ENCODE peak calls at places on chromosome 20, in six cellular contexts. One of them, this sample, is unnamed.

GRCh38 chr20:11063459-11063858 is 389.7 kb upstream of the JAG1 start:
- DNase-seq in WTC11: no peak
- DNase-seq in left ventricle myocardium inferior: no peak
- DNase-seq in mucosa of descending colon: no peak
- DNase-seq in HFFc6: no peak
- DNase-seq in smooth muscle cell of the brain vasculature: no peak
- DNase-seq in this sample: no peak

GRCh38 chr20:44728835-44729342 is 13.7 kb downstream of the CCN5 start:
- DNase-seq in WTC11: peak; percentile 55
- DNase-seq in left ventricle myocardium inferior: peak; percentile 64
- DNase-seq in mucosa of descending colon: no peak
- DNase-seq in HFFc6: peak; percentile 85
- DNase-seq in smooth muscle cell of the brain vasculature: no peak
- DNase-seq in this sample: peak; percentile 71

GRCh38 chr20:15928946-15929345 is 644.3 kb downstream of the KIF16B start:
- DNase-seq in WTC11: no peak
- DNase-seq in left ventricle myocardium inferior: no peak
- DNase-seq in mucosa of descending colon: no peak
- DNase-seq in HFFc6: no peak
- DNase-seq in smooth muscle cell of the brain vasculature: no peak
- DNase-seq in this sample: no peak

GRCh38 chr20:59891581-59891980 is 41.9 kb downstream of the SYCP2 start:
- DNase-seq in WTC11: no peak
- DNase-seq in left ventricle myocardium inferior: no peak
- DNase-seq in mucosa of descending colon: no peak
- DNase-seq in HFFc6: no peak
- DNase-seq in smooth muscle cell of the brain vasculature: no peak
- DNase-seq in this sample: no peak

GRCh38 chr20:35663813-35664543 is 722 bp downstream of the CPNE1 start:
- DNase-seq in WTC11: peak; percentile 45
- DNase-seq in left ventricle myocardium inferior: no peak
- DNase-seq in mucosa of descending colon: peak; percentile 64
- DNase-seq in HFFc6: no peak
- DNase-seq in smooth muscle cell of the brain vasculature: no peak
- DNase-seq in this sample: no peak

GRCh38 chr20:50784464-50784863 is 10.4 kb upstream of the BCAS4 start:
- DNase-seq in WTC11: no peak
- DNase-seq in left ventricle myocardium inferior: no peak
- DNase-seq in mucosa of descending colon: no peak
- DNase-seq in HFFc6: no peak
- DNase-seq in smooth muscle cell of the brain vasculature: no peak
- DNase-seq in this sample: no peak

GRCh38 chr20:62704341-62704948 is 4.2 kb upstream of the NTSR1 start:
- DNase-seq in WTC11: no peak
- DNase-seq in left ventricle myocardium inferior: peak; percentile 87
- DNase-seq in mucosa of descending colon: peak; percentile 61
- DNase-seq in HFFc6: peak; percentile 90
- DNase-seq in smooth muscle cell of the brain vasculature: peak; percentile 76
- DNase-seq in this sample: peak; percentile 92

GRCh38 chr20:2658414-2659354 is 5.3 kb downstream of the IDH3B start:
- DNase-seq in WTC11: no peak
- DNase-seq in left ventricle myocardium inferior: no peak
- DNase-seq in mucosa of descending colon: no peak
- DNase-seq in HFFc6: no peak
- DNase-seq in smooth muscle cell of the brain vasculature: no peak
- DNase-seq in this sample: no peak

GRCh38 chr20:24095753-24096152 is 107.2 kb upstream of the GGTLC1 start:
- DNase-seq in WTC11: no peak
- DNase-seq in left ventricle myocardium inferior: no peak
- DNase-seq in mucosa of descending colon: no peak
- DNase-seq in HFFc6: no peak
- DNase-seq in smooth muscle cell of the brain vasculature: no peak
- DNase-seq in this sample: no peak

GRCh38 chr20:58227391-58228102 is 906 bp downstream of the ANKRD60 start:
- DNase-seq in WTC11: no peak
- DNase-seq in left ventricle myocardium inferior: no peak
- DNase-seq in mucosa of descending colon: no peak
- DNase-seq in HFFc6: no peak
- DNase-seq in smooth muscle cell of the brain vasculature: no peak
- DNase-seq in this sample: no peak

GRCh38 chr20:47365023-47365764 is 8.7 kb upstream of the ZMYND8 start:
- DNase-seq in WTC11: no peak
- DNase-seq in left ventricle myocardium inferior: no peak
- DNase-seq in mucosa of descending colon: no peak
- DNase-seq in HFFc6: no peak
- DNase-seq in smooth muscle cell of the brain vasculature: no peak
- DNase-seq in this sample: no peak

GRCh38 chr20:5657190-5657872 is 92.9 kb upstream of the SHLD1 start:
- DNase-seq in WTC11: no peak
- DNase-seq in left ventricle myocardium inferior: peak; percentile 20
- DNase-seq in mucosa of descending colon: no peak
- DNase-seq in HFFc6: peak; percentile 97
- DNase-seq in smooth muscle cell of the brain vasculature: no peak
- DNase-seq in this sample: peak; percentile 46

GRCh38 chr20:32672982-32673727 is 586 bp downstream of the C20orf203 start:
- DNase-seq in WTC11: peak; percentile 38
- DNase-seq in left ventricle myocardium inferior: no peak
- DNase-seq in mucosa of descending colon: peak; percentile 49
- DNase-seq in HFFc6: no peak
- DNase-seq in smooth muscle cell of the brain vasculature: no peak
- DNase-seq in this sample: no peak

GRCh38 chr20:17873410-17874270 is 95.0 kb downstream of the SNX5 start:
- DNase-seq in WTC11: no peak
- DNase-seq in left ventricle myocardium inferior: peak; percentile 86
- DNase-seq in mucosa of descending colon: peak; percentile 92
- DNase-seq in HFFc6: peak; percentile 92
- DNase-seq in smooth muscle cell of the brain vasculature: peak; percentile 88
- DNase-seq in this sample: peak; percentile 86

GRCh38 chr20:45867811-45868176 is 10.4 kb downstream of the ZSWIM3 start:
- DNase-seq in WTC11: no peak
- DNase-seq in left ventricle myocardium inferior: no peak
- DNase-seq in mucosa of descending colon: no peak
- DNase-seq in HFFc6: peak; percentile 87
- DNase-seq in smooth muscle cell of the brain vasculature: no peak
- DNase-seq in this sample: no peak

GRCh38 chr20:48015943-48016723 is 230.9 kb upstream of the SULF2 start:
- DNase-seq in WTC11: no peak
- DNase-seq in left ventricle myocardium inferior: no peak
- DNase-seq in mucosa of descending colon: no peak
- DNase-seq in HFFc6: no peak
- DNase-seq in smooth muscle cell of the brain vasculature: no peak
- DNase-seq in this sample: no peak

GRCh38 chr20:57786304-57786942 is 76.6 kb upstream of the PMEPA1 start:
- DNase-seq in WTC11: no peak
- DNase-seq in left ventricle myocardium inferior: no peak
- DNase-seq in mucosa of descending colon: no peak
- DNase-seq in HFFc6: no peak
- DNase-seq in smooth muscle cell of the brain vasculature: no peak
- DNase-seq in this sample: no peak

GRCh38 chr20:34185766-34186620 is 55.2 kb upstream of the ASIP start:
- DNase-seq in WTC11: no peak
- DNase-seq in left ventricle myocardium inferior: no peak
- DNase-seq in mucosa of descending colon: no peak
- DNase-seq in HFFc6: peak; percentile 16
- DNase-seq in smooth muscle cell of the brain vasculature: no peak
- DNase-seq in this sample: no peak

GRCh38 chr20:62953167-62953838 is 794 bp downstream of the SLC17A9 start:
- DNase-seq in WTC11: no peak
- DNase-seq in left ventricle myocardium inferior: no peak
- DNase-seq in mucosa of descending colon: peak; percentile 50
- DNase-seq in HFFc6: no peak
- DNase-seq in smooth muscle cell of the brain vasculature: no peak
- DNase-seq in this sample: no peak

GRCh38 chr20:17519606-17520285 is 11.4 kb downstream of the BFSP1 start:
- DNase-seq in WTC11: no peak
- DNase-seq in left ventricle myocardium inferior: no peak
- DNase-seq in mucosa of descending colon: no peak
- DNase-seq in HFFc6: no peak
- DNase-seq in smooth muscle cell of the brain vasculature: no peak
- DNase-seq in this sample: no peak

GRCh38 chr20:35307666-35308653 is 15.7 kb upstream of the FAM83C start:
- DNase-seq in WTC11: no peak
- DNase-seq in left ventricle myocardium inferior: peak; percentile 77
- DNase-seq in mucosa of descending colon: no peak
- DNase-seq in HFFc6: peak; percentile 75
- DNase-seq in smooth muscle cell of the brain vasculature: no peak
- DNase-seq in this sample: peak; percentile 78

GRCh38 chr20:64116541-64117423 is 9.4 kb upstream of the NPBWR2 start:
- DNase-seq in WTC11: no peak
- DNase-seq in left ventricle myocardium inferior: no peak
- DNase-seq in mucosa of descending colon: no peak
- DNase-seq in HFFc6: no peak
- DNase-seq in smooth muscle cell of the brain vasculature: no peak
- DNase-seq in this sample: no peak

GRCh38 chr20:50163570-50164317 is 10.2 kb upstream of the PEDS1 start:
- DNase-seq in WTC11: no peak
- DNase-seq in left ventricle myocardium inferior: peak; percentile 59
- DNase-seq in mucosa of descending colon: no peak
- DNase-seq in HFFc6: no peak
- DNase-seq in smooth muscle cell of the brain vasculature: no peak
- DNase-seq in this sample: peak; percentile 41

GRCh38 chr20:48681201-48681881 is 146.5 kb downstream of the PREX1 start:
- DNase-seq in WTC11: no peak
- DNase-seq in left ventricle myocardium inferior: no peak
- DNase-seq in mucosa of descending colon: no peak
- DNase-seq in HFFc6: no peak
- DNase-seq in smooth muscle cell of the brain vasculature: no peak
- DNase-seq in this sample: no peak

GRCh38 chr20:47973519-47974233 is 188.4 kb upstream of the SULF2 start:
- DNase-seq in WTC11: peak; percentile 53
- DNase-seq in left ventricle myocardium inferior: peak; percentile 52
- DNase-seq in mucosa of descending colon: no peak
- DNase-seq in HFFc6: no peak
- DNase-seq in smooth muscle cell of the brain vasculature: no peak
- DNase-seq in this sample: peak; percentile 70

GRCh38 chr20:51026317-51026716 is 3.4 kb upstream of the KCNG1 start:
- DNase-seq in WTC11: no peak
- DNase-seq in left ventricle myocardium inferior: no peak
- DNase-seq in mucosa of descending colon: no peak
- DNase-seq in HFFc6: no peak
- DNase-seq in smooth muscle cell of the brain vasculature: no peak
- DNase-seq in this sample: no peak

GRCh38 chr20:53371216-53371615 is 222.4 kb downstream of the ZNF217 start:
- DNase-seq in WTC11: no peak
- DNase-seq in left ventricle myocardium inferior: no peak
- DNase-seq in mucosa of descending colon: no peak
- DNase-seq in HFFc6: no peak
- DNase-seq in smooth muscle cell of the brain vasculature: no peak
- DNase-seq in this sample: no peak

GRCh38 chr20:21513181-21513663 is 642 bp downstream of the NKX2-2 start:
- DNase-seq in WTC11: peak; percentile 28
- DNase-seq in left ventricle myocardium inferior: no peak
- DNase-seq in mucosa of descending colon: no peak
- DNase-seq in HFFc6: no peak
- DNase-seq in smooth muscle cell of the brain vasculature: no peak
- DNase-seq in this sample: no peak

This sample was measured in heart right ventricle.